ENCODE peak calls at places on chromosomes 16 and 17, in four cellular contexts. B is lower lobe of right lung, S is transverse colon, Q is neural progenitor cell. D is an unnamed sample. For H3K4me1 and H3K9me3, the result is how much of the 10 kb centered on the place peaks cover.

GRCh38 chr16:88754912-88755744 is 29.9 kb downstream of the PIEZO1 start:
- DNase-seq in B (no peak), S (no peak), Q (peak), D (no peak)

GRCh38 chr16:21650517-21650916 is 1.9 kb downstream of the IGSF6 start:
- DNase-seq in B (no peak), S (no peak), Q (no peak), D (no peak)

GRCh38 chr16:77993111-77993571 is 29.2 kb upstream of the CLEC3A start:
- DNase-seq in B (no peak), S (no peak), Q (peak), D (peak)

GRCh38 chr16:1300664-1301476 is 8.6 kb upstream of the UBE2I start:
- DNase-seq in B (peak), S (peak), Q (peak), D (peak)

GRCh38 chr17:45836047-45837044 is 8.3 kb upstream of the SPPL2C start:
- DNase-seq in B (no peak), S (no peak), Q (peak), D (no peak)

GRCh38 chr17:61211233-61211632 is 188.4 kb upstream of the TBX2 start:
- DNase-seq in B (no peak), S (no peak), Q (peak), D (no peak)

GRCh38 chr17:68351395-68351794 is 60.1 kb downstream of the ARSG start:
- DNase-seq in B (no peak), S (no peak), Q (no peak), D (no peak)

GRCh38 chr16:48535831-48536599 is 74.0 kb downstream of the N4BP1 start:
- DNase-seq in B (peak), S (peak), Q (peak), D (peak)

GRCh38 chr17:29596811-29597210 is 3.9 kb downstream of the ANKRD13B start:
- DNase-seq in B (no peak), S (no peak), Q (no peak), D (peak)

GRCh38 chr17:37358098-37358829 is 17.5 kb upstream of the C17orf78 start:
- DNase-seq in B (peak), S (peak), Q (peak), D (peak)

GRCh38 chr17:43169561-43170139 is 1.4 kb upstream of the NBR1 start:
- DNase-seq in B (peak), S (peak), Q (peak), D (peak)

GRCh38 chr17:75707096-75707720 is 14.1 kb upstream of the ITGB4 start:
- DNase-seq in B (no peak), S (no peak), Q (no peak), D (no peak)

GRCh38 chr17:41800601-41801373 is 11.0 kb downstream of the P3H4 start:
- DNase-seq in B (peak), S (peak), Q (peak), D (peak)

GRCh38 chr17:81488276-81488860 is 24.2 kb downstream of the ACTG1 start:
- DNase-seq in B (no peak), S (no peak), Q (no peak), D (peak)

GRCh38 chr16:84036982-84037425 is 5.6 kb downstream of the SLC38A8 start:
- DNase-seq in B (no peak), S (no peak), Q (no peak), D (no peak)

GRCh38 chr17:77003699-77004098 is 135.5 kb downstream of the MGAT5B start:
- DNase-seq in B (no peak), S (no peak), Q (no peak), D (no peak)

GRCh38 chr17:74760404-74761105 is 12.1 kb downstream of the NHERF1 start:
- DNase-seq in B (no peak), S (no peak), Q (peak), D (no peak)

GRCh38 chr17:60149691-60150582 is at the start of gene CA4:
- DNase-seq in B (peak), S (no peak), Q (peak), D (peak)

GRCh38 chr16:8736123-8736680 is 61.2 kb downstream of the TMEM186 start:
- DNase-seq in B (no peak), S (no peak), Q (no peak), D (no peak)

GRCh38 chr17:48756816-48757215 is 28.3 kb upstream of the HOXB13 start:
- DNase-seq in B (no peak), S (no peak), Q (no peak), D (no peak)

GRCh38 chr16:53775821-53776431 is 72.0 kb downstream of the FTO start:
- DNase-seq in B (no peak), S (peak), Q (peak), D (no peak)

GRCh38 chr17:77089118-77089477 is 51.7 kb upstream of the SEC14L1 start:
- DNase-seq in B (no peak), S (no peak), Q (no peak), D (peak)

GRCh38 chr17:62757518-62757951 is 50.6 kb downstream of the MARCHF10 start:
- DNase-seq in B (no peak), S (no peak), Q (no peak), D (no peak)

GRCh38 chr17:2435852-2436251 is 35.0 kb upstream of the MNT start:
- DNase-seq in B (no peak), S (no peak), Q (no peak), D (no peak)

GRCh38 chr16:4682616-4683254 is 10.6 kb upstream of the NUDT16L1 start:
- DNase-seq in B (peak), S (no peak), Q (peak), D (peak)
- TF ChIP-seq CTCF in B (peak), S (no peak), Q (peak), D (no peak)

GRCh38 chr16:17362191-17362590 is 108.6 kb downstream of the XYLT1 start:
- DNase-seq in B (no peak), S (no peak), Q (no peak), D (no peak)
- H3K4me1 ChIP-seq in B (half or more), S (under half), Q (under half), D (under half)

GRCh38 chr16:35690413-35690812 is 2231.0 kb downstream of the TP53TG3F start:
- DNase-seq in B (no peak), S (no peak), Q (no peak), D (no peak)
- H3K9me3 ChIP-seq in B (under half), S (under half), Q (under half), D (half or more)

GRCh38 chr16:7085776-7086175 is 246.9 kb upstream of the RBFOX1 start:
- DNase-seq in B (no peak), S (no peak), Q (no peak), D (no peak)

GRCh38 chr16:7083086-7083485 is 249.6 kb upstream of the RBFOX1 start:
- DNase-seq in B (no peak), S (no peak), Q (no peak), D (no peak)

GRCh38 chr16:7090628-7091115 is 242.0 kb upstream of the RBFOX1 start:
- DNase-seq in B (no peak), S (no peak), Q (peak), D (no peak)

DNA sequence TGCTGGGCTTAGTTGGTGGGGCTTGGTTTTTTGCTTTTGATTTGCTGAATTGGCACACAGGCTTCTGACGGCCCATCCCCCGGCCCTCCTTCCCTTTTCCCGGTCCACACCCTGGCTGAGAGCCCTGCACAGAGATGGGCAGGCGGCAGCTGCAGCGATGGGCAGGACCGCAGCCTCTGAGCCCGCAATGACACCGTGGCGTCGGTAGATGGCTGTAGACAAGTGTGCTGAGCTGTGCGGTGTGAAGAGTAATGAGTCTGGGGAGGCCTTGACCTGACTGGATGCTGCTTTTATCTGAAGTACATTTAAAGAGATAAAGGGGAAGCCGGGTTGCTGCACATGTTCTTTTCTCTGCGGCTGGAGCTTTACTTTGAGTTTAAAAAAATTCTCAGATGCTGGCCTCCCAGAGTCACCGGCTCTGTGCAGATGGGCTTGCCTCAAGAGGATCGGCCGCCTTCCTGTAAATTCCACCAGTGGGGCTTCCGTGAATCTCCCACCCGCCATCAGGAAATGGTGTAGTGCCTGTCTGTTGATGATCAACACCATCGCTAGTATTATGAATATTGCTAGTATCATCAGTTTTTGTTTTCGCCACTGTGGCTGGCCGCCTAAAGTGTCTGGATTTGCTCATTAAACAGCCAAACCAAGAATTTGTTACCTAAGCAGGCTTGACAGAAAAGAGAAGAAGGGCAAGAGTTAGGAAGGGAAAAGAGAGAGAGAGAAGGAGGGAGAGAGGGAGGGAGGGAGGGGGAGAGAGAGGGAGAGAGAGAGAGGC is 245.6 kb upstream of the RBFOX1 start:
- DNase-seq in B (no peak), S (no peak), Q (peak), D (peak)
- TF ChIP-seq CTCF in B (no peak), S (no peak), Q (peak), D (no peak)

D was measured in mucosa of descending colon.